ENCODE peak calls at places on chromosomes 13 and 19, in nine cellular contexts. H is heart left ventricle; F is T follicular helper cell; E is dermis blood vessel endothelial cell; I is skeletal muscle cell; A is cerebellum; W is GM19239; G is activated CD4-positive, alpha-beta T cell treated with anti-CD3 and anti-CD28 coated beads for 4 hours; T is BE2C. Q is an unnamed sample.

GRCh38 chr13:23610966-23611486 is 40.8 kb downstream of the TNFRSF19 start:
- DNase-seq in H (peak), F (no peak), E (peak), I (no peak), A (no peak), W (no peak), G (no peak), T (no peak), Q (no peak)

GRCh38 chr19:18396471-18397241 is 766 bp downstream of the LRRC25 start:
- DNase-seq in H (no peak), F (no peak), E (no peak), I (no peak), A (no peak), W (no peak), G (no peak), T (no peak), Q (no peak)

GRCh38 chr13:97851269-97851668 is 102.2 kb upstream of the IPO5 start:
- DNase-seq in H (no peak), F (no peak), E (no peak), I (no peak), A (no peak), W (no peak), G (no peak), T (no peak), Q (no peak)

GRCh38 chr13:40780822-40781401 is 8.5 kb upstream of the SLC25A15 start:
- DNase-seq in H (no peak), F (no peak), E (no peak), I (no peak), A (no peak), W (no peak), G (no peak), T (peak), Q (no peak)

GRCh38 chr13:82291852-82292251 is 1590.4 kb downstream of the SLITRK1 start:
- DNase-seq in H (no peak), F (no peak), E (no peak), I (no peak), A (no peak), W (no peak), G (no peak), T (no peak), Q (no peak)

GRCh38 chr19:15629003-15629880 is 11.5 kb upstream of the CYP4F3 start:
- DNase-seq in H (peak), F (peak), E (peak), I (no peak), A (peak), W (peak), G (peak), T (peak), Q (no peak)

GRCh38 chr19:57812201-57812600 is 2.5 kb downstream of the ZNF552 start:
- DNase-seq in H (no peak), F (no peak), E (no peak), I (no peak), A (no peak), W (no peak), G (no peak), T (no peak), Q (no peak)

GRCh38 chr13:49210669-49211068 is 9.5 kb upstream of the MLNR start:
- DNase-seq in H (no peak), F (no peak), E (no peak), I (no peak), A (no peak), W (no peak), G (no peak), T (no peak), Q (no peak)

GRCh38 chr13:98476106-98476505 is 100.8 kb downstream of the STK24 start:
- DNase-seq in H (no peak), F (peak), E (peak), I (no peak), A (no peak), W (peak), G (peak), T (no peak), Q (no peak)

GRCh38 chr19:13012690-13013608 is 17.7 kb downstream of the NFIX start:
- DNase-seq in H (peak), F (no peak), E (peak), I (no peak), A (no peak), W (no peak), G (no peak), T (no peak), Q (no peak)

GRCh38 chr13:114222461-114222968 is 12.2 kb upstream of the CDC16 start:
- DNase-seq in H (peak), F (no peak), E (no peak), I (no peak), A (no peak), W (no peak), G (no peak), T (no peak), Q (peak)

Q was measured in glomerular endothelial cell.